ENCODE peak calls at places on chromosomes 12 and 14, in six cellular contexts. P is coronary artery, L is amygdala, K is BJ, Q is naive B cell, Z is RPMI8226. D is an unnamed sample.

GRCh38 chr12:119229837-119230236 is 51.1 kb downstream of the HSPB8 start:
- DNase-seq in P (no peak), L (peak; percentile 3), K (no peak), Q (no peak), Z (peak; percentile 20), D (no peak)

GRCh38 chr14:36035675-36036074 is 140.8 kb downstream of the PTCSC3 start:
- DNase-seq in P (no peak), L (no peak), K (no peak), Q (no peak), Z (no peak), D (no peak)

GRCh38 chr14:76293923-76294322 is 82.0 kb upstream of the ESRRB start:
- DNase-seq in P (peak; percentile 17), L (no peak), K (no peak), Q (no peak), Z (no peak), D (no peak)

GRCh38 chr12:109448707-109449390 is 28.3 kb downstream of the KCTD10 start:
- DNase-seq in P (no peak), L (no peak), K (no peak), Q (no peak), Z (no peak), D (peak; percentile 38)

GRCh38 chr14:69670093-69670492 is 58.7 kb downstream of the SUSD6 start:
- DNase-seq in P (no peak), L (no peak), K (no peak), Q (no peak), Z (no peak), D (no peak)

GRCh38 chr12:52168019-52168717 is 23.6 kb downstream of the KRT80 start:
- DNase-seq in P (no peak), L (no peak), K (no peak), Q (no peak), Z (no peak), D (no peak)

GRCh38 chr14:32028599-32028998 is 48.5 kb upstream of the ARHGAP5 start:
- DNase-seq in P (no peak), L (no peak), K (no peak), Q (peak; percentile 6), Z (peak; percentile 32), D (no peak)

GRCh38 chr14:21068521-21069387 is 1.4 kb upstream of the ARHGEF40 start:
- DNase-seq in P (no peak), L (peak; percentile 40), K (no peak), Q (peak; percentile 60), Z (peak; percentile 65), D (peak; percentile 63)

GRCh38 chr14:81584495-81584894 is 50.8 kb upstream of the SEL1L start:
- DNase-seq in P (no peak), L (no peak), K (no peak), Q (no peak), Z (no peak), D (no peak)

GRCh38 chr12:66688836-66689439 is 10.1 kb upstream of the GRIP1 start:
- DNase-seq in P (no peak), L (no peak), K (no peak), Q (peak; percentile 34), Z (peak; percentile 71), D (no peak)

GRCh38 chr12:62859203-62859799 is 75.6 kb downstream of the PPM1H start:
- DNase-seq in P (no peak), L (no peak), K (no peak), Q (no peak), Z (peak; percentile 28), D (no peak)

GRCh38 chr14:102899516-102899900 is 23.0 kb upstream of the AMN start:
- DNase-seq in P (no peak), L (no peak), K (no peak), Q (no peak), Z (no peak), D (no peak)

D was measured in tibial nerve.